ENCODE peak calls at places on chromosomes 7 and 10, in ten cellular contexts. One of them, this sample, is unnamed.
A peak's percentile ranks its signal among the peaks of the same experiment; 100 is the strongest.

GRCh38 chr7:16891338-16891737 is 9.6 kb upstream of the AGR3 start:
- DNase-seq in mammary epithelial cell: peak; percentile 56
- DNase-seq in heart right ventricle: peak; percentile 9
- DNase-seq in PC-3: peak; percentile 85
- DNase-seq in spleen: no peak
- DNase-seq in dorsolateral prefrontal cortex: no peak
- DNase-seq in CD8-positive, alpha-beta T cell: no peak
- DNase-seq in thoracic aorta: no peak
- DNase-seq in WERI-Rb-1: no peak
- DNase-seq in CD4-positive, alpha-beta T cell: no peak
- DNase-seq in this sample: peak; percentile 62

GRCh38 chr7:120097020-120097419 is 176.0 kb upstream of the KCND2 start:
- DNase-seq in spleen: no peak
- DNase-seq in dorsolateral prefrontal cortex: no peak
- DNase-seq in CD4-positive, alpha-beta T cell: no peak
- DNase-seq in mammary epithelial cell: no peak
- DNase-seq in PC-3: no peak
- DNase-seq in WERI-Rb-1: no peak
- DNase-seq in CD8-positive, alpha-beta T cell: no peak
- DNase-seq in heart right ventricle: no peak
- DNase-seq in thoracic aorta: no peak
- DNase-seq in this sample: no peak

GRCh38 chr10:98085238-98085637 is 49.2 kb upstream of the R3HCC1L start:
- DNase-seq in thoracic aorta: no peak
- DNase-seq in PC-3: no peak
- DNase-seq in mammary epithelial cell: no peak
- DNase-seq in heart right ventricle: no peak
- DNase-seq in spleen: no peak
- DNase-seq in WERI-Rb-1: no peak
- DNase-seq in CD4-positive, alpha-beta T cell: no peak
- DNase-seq in CD8-positive, alpha-beta T cell: no peak
- DNase-seq in dorsolateral prefrontal cortex: no peak
- DNase-seq in this sample: no peak

GRCh38 chr7:101625076-101625914 is 3.8 kb downstream of the MYL10 start:
- DNase-seq in WERI-Rb-1: no peak
- DNase-seq in CD4-positive, alpha-beta T cell: no peak
- DNase-seq in CD8-positive, alpha-beta T cell: no peak
- DNase-seq in dorsolateral prefrontal cortex: no peak
- DNase-seq in heart right ventricle: no peak
- DNase-seq in PC-3: no peak
- DNase-seq in spleen: no peak
- DNase-seq in mammary epithelial cell: no peak
- DNase-seq in thoracic aorta: no peak
- DNase-seq in this sample: peak; percentile 92

GRCh38 chr7:699260-700170 is 27.0 kb upstream of the DNAAF5 start:
- DNase-seq in dorsolateral prefrontal cortex: no peak
- DNase-seq in CD8-positive, alpha-beta T cell: no peak
- DNase-seq in mammary epithelial cell: no peak
- DNase-seq in CD4-positive, alpha-beta T cell: no peak
- DNase-seq in thoracic aorta: no peak
- DNase-seq in heart right ventricle: peak; percentile 30
- DNase-seq in spleen: peak; percentile 74
- DNase-seq in WERI-Rb-1: no peak
- DNase-seq in PC-3: no peak
- DNase-seq in this sample: no peak

GRCh38 chr10:88117227-88117626 is 253.8 kb downstream of the PTEN start:
- DNase-seq in mammary epithelial cell: no peak
- DNase-seq in thoracic aorta: no peak
- DNase-seq in dorsolateral prefrontal cortex: no peak
- DNase-seq in spleen: no peak
- DNase-seq in CD4-positive, alpha-beta T cell: no peak
- DNase-seq in heart right ventricle: no peak
- DNase-seq in PC-3: no peak
- DNase-seq in CD8-positive, alpha-beta T cell: no peak
- DNase-seq in WERI-Rb-1: no peak
- DNase-seq in this sample: no peak

GRCh38 chr7:1883031-1883761 is 213.1 kb downstream of the ELFN1 start:
- DNase-seq in thoracic aorta: no peak
- DNase-seq in spleen: no peak
- DNase-seq in heart right ventricle: no peak
- DNase-seq in CD8-positive, alpha-beta T cell: no peak
- DNase-seq in WERI-Rb-1: no peak
- DNase-seq in mammary epithelial cell: peak; percentile 75
- DNase-seq in CD4-positive, alpha-beta T cell: no peak
- DNase-seq in PC-3: peak; percentile 88
- DNase-seq in dorsolateral prefrontal cortex: no peak
- DNase-seq in this sample: peak; percentile 50

GRCh38 chr7:137538361-137538762 is 194.8 kb upstream of the PTN start:
- DNase-seq in dorsolateral prefrontal cortex: no peak
- DNase-seq in heart right ventricle: no peak
- DNase-seq in PC-3: peak; percentile 48
- DNase-seq in mammary epithelial cell: peak; percentile 35
- DNase-seq in spleen: no peak
- DNase-seq in CD8-positive, alpha-beta T cell: no peak
- DNase-seq in CD4-positive, alpha-beta T cell: no peak
- DNase-seq in WERI-Rb-1: no peak
- DNase-seq in thoracic aorta: no peak
- DNase-seq in this sample: no peak

GRCh38 chr10:52864459-52865106 is 92.0 kb upstream of the MBL2 start:
- DNase-seq in dorsolateral prefrontal cortex: no peak
- DNase-seq in PC-3: peak; percentile 100
- DNase-seq in mammary epithelial cell: peak; percentile 98
- DNase-seq in spleen: peak; percentile 67
- DNase-seq in CD8-positive, alpha-beta T cell: no peak
- DNase-seq in CD4-positive, alpha-beta T cell: no peak
- DNase-seq in WERI-Rb-1: no peak
- DNase-seq in thoracic aorta: no peak
- DNase-seq in heart right ventricle: peak; percentile 43
- DNase-seq in this sample: peak; percentile 68

GRCh38 chr10:78864761-78865517 is 203.8 kb upstream of the ZMIZ1 start:
- DNase-seq in CD4-positive, alpha-beta T cell: no peak
- DNase-seq in spleen: no peak
- DNase-seq in thoracic aorta: no peak
- DNase-seq in heart right ventricle: no peak
- DNase-seq in PC-3: no peak
- DNase-seq in CD8-positive, alpha-beta T cell: no peak
- DNase-seq in WERI-Rb-1: no peak
- DNase-seq in dorsolateral prefrontal cortex: no peak
- DNase-seq in mammary epithelial cell: no peak
- DNase-seq in this sample: no peak

GRCh38 chr10:78865518-78865835 is 203.3 kb upstream of the ZMIZ1 start:
- DNase-seq in dorsolateral prefrontal cortex: peak; percentile 65
- DNase-seq in CD4-positive, alpha-beta T cell: no peak
- DNase-seq in CD8-positive, alpha-beta T cell: no peak
- DNase-seq in spleen: no peak
- DNase-seq in mammary epithelial cell: no peak
- DNase-seq in thoracic aorta: peak; percentile 15
- DNase-seq in heart right ventricle: no peak
- DNase-seq in WERI-Rb-1: no peak
- DNase-seq in PC-3: no peak
- DNase-seq in this sample: no peak

GRCh38 chr10:78862328-78862640 is 206.5 kb upstream of the ZMIZ1 start:
- DNase-seq in CD8-positive, alpha-beta T cell: no peak
- DNase-seq in thoracic aorta: no peak
- DNase-seq in CD4-positive, alpha-beta T cell: no peak
- DNase-seq in dorsolateral prefrontal cortex: no peak
- DNase-seq in spleen: no peak
- DNase-seq in WERI-Rb-1: no peak
- DNase-seq in PC-3: peak; percentile 70
- DNase-seq in mammary epithelial cell: peak; percentile 11
- DNase-seq in heart right ventricle: no peak
- DNase-seq in this sample: no peak

GRCh38 chr10:78863121-78863520 is 205.6 kb upstream of the ZMIZ1 start:
- DNase-seq in mammary epithelial cell: no peak
- DNase-seq in spleen: no peak
- DNase-seq in thoracic aorta: no peak
- DNase-seq in CD4-positive, alpha-beta T cell: no peak
- DNase-seq in CD8-positive, alpha-beta T cell: no peak
- DNase-seq in WERI-Rb-1: no peak
- DNase-seq in heart right ventricle: no peak
- DNase-seq in PC-3: no peak
- DNase-seq in dorsolateral prefrontal cortex: no peak
- DNase-seq in this sample: no peak

GRCh38 chr10:78863601-78864239 is 205.0 kb upstream of the ZMIZ1 start:
- DNase-seq in thoracic aorta: no peak
- DNase-seq in mammary epithelial cell: no peak
- DNase-seq in heart right ventricle: no peak
- DNase-seq in CD4-positive, alpha-beta T cell: no peak
- DNase-seq in PC-3: no peak
- DNase-seq in spleen: no peak
- DNase-seq in dorsolateral prefrontal cortex: no peak
- DNase-seq in WERI-Rb-1: no peak
- DNase-seq in CD8-positive, alpha-beta T cell: no peak
- DNase-seq in this sample: no peak
- H3K27me3 ChIP-seq in thoracic aorta: no peaks in the 10 kb centered on the region
- H3K27me3 ChIP-seq in mammary epithelial cell: no peaks in the 10 kb centered on the region
- H3K27me3 ChIP-seq in heart right ventricle: no peaks in the 10 kb centered on the region
- H3K27me3 ChIP-seq in CD4-positive, alpha-beta T cell: no peaks in the 10 kb centered on the region
- H3K27me3 ChIP-seq in PC-3: peaks cover 7% of the 10 kb centered on the region
- H3K27me3 ChIP-seq in spleen: no peaks in the 10 kb centered on the region
- H3K27me3 ChIP-seq in dorsolateral prefrontal cortex: no peaks in the 10 kb centered on the region
- H3K27me3 ChIP-seq in WERI-Rb-1: no peaks in the 10 kb centered on the region
- H3K27me3 ChIP-seq in CD8-positive, alpha-beta T cell: no peaks in the 10 kb centered on the region
- H3K27me3 ChIP-seq in this sample: no peaks in the 10 kb centered on the region

DNA sequence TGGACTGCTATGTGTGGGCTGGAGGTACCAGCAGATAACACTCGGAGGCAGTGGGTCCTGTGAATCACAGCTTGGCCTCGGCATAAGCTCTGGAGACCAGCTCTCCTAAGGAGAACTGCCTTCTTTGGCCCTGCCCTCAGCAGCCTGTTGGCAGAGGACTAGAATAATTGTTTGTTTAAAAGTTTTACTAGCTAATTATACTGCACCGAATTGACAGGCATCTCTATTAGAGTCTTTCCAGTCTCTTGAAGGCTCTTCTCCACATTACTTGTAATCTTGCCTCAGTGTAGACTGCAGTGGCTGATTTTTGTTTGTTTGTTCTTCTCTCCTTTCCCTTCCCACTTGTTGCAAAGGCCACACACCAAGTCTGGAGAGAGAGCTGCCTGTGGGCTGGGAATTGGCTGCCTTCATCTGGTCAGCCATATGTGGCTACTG is 183.2 kb downstream of the AUTS2 start:
- DNase-seq in spleen: no peak
- DNase-seq in WERI-Rb-1: no peak
- DNase-seq in mammary epithelial cell: no peak
- DNase-seq in CD4-positive, alpha-beta T cell: no peak
- DNase-seq in CD8-positive, alpha-beta T cell: no peak
- DNase-seq in heart right ventricle: no peak
- DNase-seq in dorsolateral prefrontal cortex: no peak
- DNase-seq in thoracic aorta: no peak
- DNase-seq in PC-3: no peak
- DNase-seq in this sample: peak; percentile 60
- H3K27me3 ChIP-seq in spleen: no peaks in the 10 kb centered on the region
- H3K27me3 ChIP-seq in WERI-Rb-1: no peaks in the 10 kb centered on the region
- H3K27me3 ChIP-seq in mammary epithelial cell: no peaks in the 10 kb centered on the region
- H3K27me3 ChIP-seq in CD4-positive, alpha-beta T cell: no peaks in the 10 kb centered on the region
- H3K27me3 ChIP-seq in CD8-positive, alpha-beta T cell: no peaks in the 10 kb centered on the region
- H3K27me3 ChIP-seq in heart right ventricle: no peaks in the 10 kb centered on the region
- H3K27me3 ChIP-seq in dorsolateral prefrontal cortex: no peaks in the 10 kb centered on the region
- H3K27me3 ChIP-seq in thoracic aorta: no peaks in the 10 kb centered on the region
- H3K27me3 ChIP-seq in PC-3: no peaks in the 10 kb centered on the region
- H3K27me3 ChIP-seq in this sample: no peaks in the 10 kb centered on the region

GRCh38 chr7:27103489-27104226 is 1.2 kb upstream of the HOXA2 start:
- DNase-seq in thoracic aorta: no peak
- DNase-seq in PC-3: no peak
- DNase-seq in heart right ventricle: no peak
- DNase-seq in CD8-positive, alpha-beta T cell: no peak
- DNase-seq in WERI-Rb-1: no peak
- DNase-seq in mammary epithelial cell: peak; percentile 63
- DNase-seq in dorsolateral prefrontal cortex: no peak
- DNase-seq in spleen: no peak
- DNase-seq in CD4-positive, alpha-beta T cell: no peak
- DNase-seq in this sample: no peak
- H3K27me3 ChIP-seq in thoracic aorta: no peaks in the 10 kb centered on the region
- H3K27me3 ChIP-seq in PC-3: no peaks in the 10 kb centered on the region
- H3K27me3 ChIP-seq in heart right ventricle: peaks cover 100% of the 10 kb centered on the region
- H3K27me3 ChIP-seq in CD8-positive, alpha-beta T cell: peaks cover 25% of the 10 kb centered on the region
- H3K27me3 ChIP-seq in WERI-Rb-1: peaks cover 93% of the 10 kb centered on the region
- H3K27me3 ChIP-seq in mammary epithelial cell: no peaks in the 10 kb centered on the region
- H3K27me3 ChIP-seq in dorsolateral prefrontal cortex: peaks cover 98% of the 10 kb centered on the region
- H3K27me3 ChIP-seq in spleen: peaks cover 77% of the 10 kb centered on the region
- H3K27me3 ChIP-seq in CD4-positive, alpha-beta T cell: peaks cover 66% of the 10 kb centered on the region
- H3K27me3 ChIP-seq in this sample: no peaks in the 10 kb centered on the region

DNA sequence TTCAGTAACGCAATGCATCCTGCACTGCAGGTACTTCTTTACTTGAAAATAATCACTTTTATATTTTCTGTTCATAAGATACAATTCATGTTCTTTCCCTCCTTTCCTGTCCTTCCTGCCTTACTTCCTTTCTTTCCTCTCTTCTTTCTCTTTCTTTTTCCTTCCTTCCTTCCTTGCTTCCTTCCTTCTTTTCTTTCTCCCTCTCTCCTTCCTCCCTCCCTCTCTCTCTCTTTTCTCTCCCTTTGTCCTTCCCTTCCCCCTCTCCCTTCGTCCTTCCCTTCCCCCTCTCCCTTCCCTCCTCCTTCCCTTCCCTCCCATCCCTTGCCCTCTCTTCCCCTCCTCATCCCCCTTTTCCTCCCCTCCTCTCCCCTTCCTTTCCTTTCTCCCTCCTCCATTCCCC is 227.8 kb upstream of the KLF6 start:
- DNase-seq in thoracic aorta: no peak
- DNase-seq in WERI-Rb-1: no peak
- DNase-seq in PC-3: no peak
- DNase-seq in dorsolateral prefrontal cortex: no peak
- DNase-seq in CD8-positive, alpha-beta T cell: no peak
- DNase-seq in heart right ventricle: no peak
- DNase-seq in mammary epithelial cell: no peak
- DNase-seq in CD4-positive, alpha-beta T cell: no peak
- DNase-seq in spleen: no peak
- DNase-seq in this sample: no peak
- H3K27me3 ChIP-seq in thoracic aorta: no peaks in the 10 kb centered on the region
- H3K27me3 ChIP-seq in WERI-Rb-1: no peaks in the 10 kb centered on the region
- H3K27me3 ChIP-seq in PC-3: no peaks in the 10 kb centered on the region
- H3K27me3 ChIP-seq in dorsolateral prefrontal cortex: no peaks in the 10 kb centered on the region
- H3K27me3 ChIP-seq in CD8-positive, alpha-beta T cell: no peaks in the 10 kb centered on the region
- H3K27me3 ChIP-seq in heart right ventricle: no peaks in the 10 kb centered on the region
- H3K27me3 ChIP-seq in mammary epithelial cell: no peaks in the 10 kb centered on the region
- H3K27me3 ChIP-seq in CD4-positive, alpha-beta T cell: no peaks in the 10 kb centered on the region
- H3K27me3 ChIP-seq in spleen: no peaks in the 10 kb centered on the region
- H3K27me3 ChIP-seq in this sample: no peaks in the 10 kb centered on the region

This sample was measured in SJCRH30.